ENCODE peak calls at places on chromosomes 6 and 20, in four cellular contexts. One of them, this sample, is unnamed.

GRCh38 chr6:135014353-135014832 is 40.2 kb downstream of the HBS1L start:
- DNase-seq in mammary epithelial cell: no peak
- DNase-seq in cardiac fibroblast: no peak
- DNase-seq in fibroblast of villous mesenchyme: no peak
- DNase-seq in this sample: no peak

GRCh38 chr6:169224185-169224695 is 29.4 kb downstream of the THBS2 start:
- DNase-seq in mammary epithelial cell: peak
- DNase-seq in cardiac fibroblast: peak
- DNase-seq in fibroblast of villous mesenchyme: peak
- DNase-seq in this sample: no peak

GRCh38 chr6:55758156-55758942 is 117.0 kb downstream of the BMP5 start:
- DNase-seq in mammary epithelial cell: peak
- DNase-seq in cardiac fibroblast: peak
- DNase-seq in fibroblast of villous mesenchyme: peak
- DNase-seq in this sample: no peak

GRCh38 chr20:47036091-47036880 is 141.6 kb downstream of the EYA2 start:
- DNase-seq in mammary epithelial cell: no peak
- DNase-seq in cardiac fibroblast: no peak
- DNase-seq in fibroblast of villous mesenchyme: no peak
- DNase-seq in this sample: no peak

GRCh38 chr6:72132851-72133250 is 246.5 kb downstream of the RIMS1 start:
- DNase-seq in mammary epithelial cell: peak
- DNase-seq in cardiac fibroblast: no peak
- DNase-seq in fibroblast of villous mesenchyme: no peak
- DNase-seq in this sample: no peak

GRCh38 chr20:11703119-11703518 is 214.6 kb upstream of the BTBD3 start:
- DNase-seq in mammary epithelial cell: no peak
- DNase-seq in cardiac fibroblast: no peak
- DNase-seq in fibroblast of villous mesenchyme: no peak
- DNase-seq in this sample: no peak

GRCh38 chr20:50750145-50750671 is 18.8 kb downstream of the PARD6B start:
- DNase-seq in mammary epithelial cell: no peak
- DNase-seq in cardiac fibroblast: peak
- DNase-seq in fibroblast of villous mesenchyme: no peak
- DNase-seq in this sample: no peak

GRCh38 chr6:111503194-111503593 is 20.2 kb upstream of the REV3L start:
- DNase-seq in mammary epithelial cell: no peak
- DNase-seq in cardiac fibroblast: no peak
- DNase-seq in fibroblast of villous mesenchyme: no peak
- DNase-seq in this sample: no peak

GRCh38 chr6:7848229-7848628 is 62.4 kb downstream of the TXNDC5 start:
- DNase-seq in mammary epithelial cell: peak
- DNase-seq in cardiac fibroblast: no peak
- DNase-seq in fibroblast of villous mesenchyme: no peak
- DNase-seq in this sample: no peak

DNA sequence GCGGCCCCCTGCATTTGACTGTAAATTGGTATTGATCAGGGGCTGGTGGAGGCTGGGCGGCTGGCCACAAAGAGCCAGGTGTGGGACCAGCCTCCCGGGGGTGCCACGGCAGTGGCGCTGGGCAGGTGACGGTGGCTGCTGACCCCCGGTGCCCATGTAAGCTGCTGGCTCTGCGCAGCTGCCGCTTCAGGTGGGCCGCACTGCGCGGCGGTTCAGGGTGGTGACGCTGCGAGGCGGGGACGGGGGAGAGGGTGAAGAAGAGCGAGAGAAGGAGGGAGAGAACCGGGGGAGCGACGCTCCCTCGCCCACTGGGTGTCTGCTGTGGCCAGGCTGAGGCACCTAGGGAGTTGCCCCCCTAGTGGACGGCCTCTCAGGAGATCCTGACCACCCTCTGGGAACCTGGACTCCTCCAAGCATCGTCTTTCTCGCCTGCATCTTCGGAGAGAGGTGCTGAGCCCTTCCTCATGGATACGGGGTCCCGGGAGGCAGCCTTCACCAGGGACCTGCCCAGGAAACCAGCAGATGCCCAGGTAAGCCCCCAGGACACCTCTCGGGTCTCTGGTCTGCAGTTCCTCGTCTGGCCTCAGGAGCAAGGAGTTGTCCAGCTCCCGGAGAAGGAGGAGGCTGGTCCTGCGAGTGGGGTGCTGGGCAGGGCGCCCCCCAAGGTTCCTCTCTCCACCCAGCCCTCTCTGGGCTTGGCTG is 77.5 kb upstream of the GATA5 start:
- DNase-seq in mammary epithelial cell: no peak
- DNase-seq in cardiac fibroblast: no peak
- DNase-seq in fibroblast of villous mesenchyme: no peak
- DNase-seq in this sample: no peak
- TF ChIP-seq CTCF in mammary epithelial cell: no peak
- TF ChIP-seq CTCF in cardiac fibroblast: no peak
- TF ChIP-seq CTCF in fibroblast of villous mesenchyme: no peak
- TF ChIP-seq CTCF in this sample: no peak

DNA sequence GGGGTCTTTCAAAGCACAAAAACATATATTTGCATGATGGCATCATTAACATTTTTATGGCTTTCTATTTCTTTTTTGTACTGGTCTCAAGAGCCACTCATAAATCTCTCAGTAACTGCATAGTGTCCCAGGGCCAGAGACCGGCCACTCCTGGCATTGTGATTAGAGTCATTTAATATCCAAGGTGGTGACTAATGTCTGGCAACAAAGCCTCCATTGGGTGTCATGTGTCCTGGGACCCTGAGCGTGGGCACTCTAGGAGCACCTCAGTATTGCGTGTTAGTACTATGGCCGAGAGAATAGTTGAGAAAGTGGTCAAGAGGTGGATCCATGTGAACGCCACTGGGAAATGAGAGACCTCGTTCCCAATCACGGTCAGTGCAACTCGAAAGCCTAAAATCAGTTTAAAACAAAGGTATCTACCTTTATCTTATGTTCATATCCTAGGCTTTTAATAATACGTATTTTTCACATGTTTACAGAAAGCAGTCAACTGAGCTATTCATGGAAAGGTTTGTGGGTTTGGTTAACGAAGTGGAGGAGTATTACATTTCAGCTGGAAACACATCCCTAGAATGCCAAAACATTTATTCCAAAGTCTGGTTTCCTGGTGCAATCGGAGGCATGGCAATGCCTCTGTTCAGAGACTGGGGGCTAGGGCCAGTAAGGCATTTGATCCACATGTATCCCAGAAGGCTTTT is 2.7 kb upstream of the ESR1 start:
- DNase-seq in mammary epithelial cell: no peak
- DNase-seq in cardiac fibroblast: no peak
- DNase-seq in fibroblast of villous mesenchyme: no peak
- DNase-seq in this sample: no peak
- H3K4me3 ChIP-seq in mammary epithelial cell: no peak
- H3K4me3 ChIP-seq in cardiac fibroblast: no peak
- H3K4me3 ChIP-seq in fibroblast of villous mesenchyme: no peak
- H3K4me3 ChIP-seq in this sample: no peak

DNA sequence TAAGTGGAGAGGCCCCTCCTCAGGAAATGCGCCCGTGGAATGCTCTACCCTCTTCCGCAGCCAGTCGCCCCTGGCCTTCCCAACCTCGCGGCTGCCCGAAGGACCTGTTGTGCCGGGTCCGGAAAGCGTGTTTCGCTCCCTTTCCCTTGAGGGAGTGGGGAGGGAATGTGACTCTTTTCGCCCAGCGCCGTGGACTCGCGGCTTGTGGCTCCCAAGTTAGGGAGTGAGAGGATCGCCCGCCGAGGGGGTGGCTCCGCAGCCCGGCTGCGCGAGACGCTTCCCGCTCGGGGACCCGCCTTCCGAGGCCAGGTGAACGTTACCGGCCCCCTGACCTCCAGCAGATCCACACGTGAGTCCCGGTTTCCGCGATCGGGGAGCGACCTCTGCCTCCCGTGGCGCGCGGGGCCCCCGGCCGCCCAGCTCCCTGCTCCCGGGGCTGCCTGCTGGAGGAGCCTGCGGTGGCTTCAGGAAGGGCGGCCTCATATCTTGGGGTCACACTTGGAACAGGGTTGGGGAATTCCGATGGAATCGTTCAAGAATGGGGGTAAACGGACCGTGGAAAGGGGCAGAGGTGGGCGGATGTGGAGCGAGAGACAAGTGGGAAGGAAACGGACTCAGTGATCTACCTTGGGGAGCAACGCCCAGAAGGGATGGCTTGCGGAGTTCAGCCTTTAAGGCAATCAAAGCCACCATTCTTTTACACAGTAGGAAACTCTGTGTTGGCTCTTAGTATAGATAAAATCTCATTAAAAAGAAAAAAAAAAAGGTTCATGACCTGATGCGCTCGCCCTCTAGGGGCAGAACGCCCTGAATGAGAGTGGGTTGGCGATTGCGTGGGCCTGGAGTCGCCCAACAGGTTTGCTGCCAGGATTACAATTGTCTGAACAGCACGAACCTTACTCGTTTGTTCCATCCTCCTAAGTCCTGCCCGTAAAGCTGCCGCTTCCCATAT is 887 bp downstream of the TPD52L1 start:
- DNase-seq in mammary epithelial cell: peak
- DNase-seq in cardiac fibroblast: no peak
- DNase-seq in fibroblast of villous mesenchyme: peak
- DNase-seq in this sample: peak
- TF ChIP-seq CTCF in mammary epithelial cell: peak
- TF ChIP-seq CTCF in cardiac fibroblast: peak
- TF ChIP-seq CTCF in fibroblast of villous mesenchyme: no peak
- TF ChIP-seq CTCF in this sample: peak

GRCh38 chr6:118705799-118706481 is 54.5 kb upstream of the CEP85L start:
- DNase-seq in mammary epithelial cell: peak
- DNase-seq in cardiac fibroblast: peak
- DNase-seq in fibroblast of villous mesenchyme: peak
- DNase-seq in this sample: no peak
- H3K4me3 ChIP-seq in mammary epithelial cell: peak
- H3K4me3 ChIP-seq in cardiac fibroblast: peak
- H3K4me3 ChIP-seq in fibroblast of villous mesenchyme: peak
- H3K4me3 ChIP-seq in this sample: no peak

DNA sequence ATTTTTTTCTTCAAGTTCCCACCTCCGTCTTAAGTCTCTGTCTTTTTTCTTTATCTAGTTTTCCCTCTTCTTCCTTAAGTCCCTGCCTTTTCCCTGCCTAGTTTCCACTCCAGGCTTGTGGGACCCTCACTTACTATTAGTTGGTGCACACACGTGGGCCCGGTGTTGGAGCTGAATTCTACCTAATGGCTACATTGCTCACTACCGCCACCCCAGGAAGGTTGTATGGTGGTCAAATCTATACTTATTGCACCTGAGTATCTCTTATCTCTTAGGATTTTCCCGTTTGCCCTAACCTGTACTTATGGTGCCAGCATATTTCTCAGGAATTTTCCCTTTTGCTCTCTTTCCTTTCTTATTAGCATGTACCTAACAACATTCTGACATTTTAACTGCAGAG is 692.8 kb downstream of the EPM2A start:
- DNase-seq in mammary epithelial cell: no peak
- DNase-seq in cardiac fibroblast: no peak
- DNase-seq in fibroblast of villous mesenchyme: no peak
- DNase-seq in this sample: no peak
- TF ChIP-seq CTCF in mammary epithelial cell: peak
- TF ChIP-seq CTCF in cardiac fibroblast: peak
- TF ChIP-seq CTCF in fibroblast of villous mesenchyme: peak
- TF ChIP-seq CTCF in this sample: no peak

GRCh38 chr6:45757443-45758121 is 258.1 kb downstream of the CLIC5 start:
- DNase-seq in mammary epithelial cell: no peak
- DNase-seq in cardiac fibroblast: no peak
- DNase-seq in fibroblast of villous mesenchyme: no peak
- DNase-seq in this sample: no peak

GRCh38 chr6:45759134-45759849 is 256.4 kb downstream of the CLIC5 start:
- DNase-seq in mammary epithelial cell: no peak
- DNase-seq in cardiac fibroblast: no peak
- DNase-seq in fibroblast of villous mesenchyme: peak
- DNase-seq in this sample: no peak

GRCh38 chr6:45754432-45754831 is 261.2 kb downstream of the CLIC5 start:
- DNase-seq in mammary epithelial cell: no peak
- DNase-seq in cardiac fibroblast: no peak
- DNase-seq in fibroblast of villous mesenchyme: no peak
- DNase-seq in this sample: no peak

GRCh38 chr6:45756611-45757010 is 259.0 kb downstream of the CLIC5 start:
- DNase-seq in mammary epithelial cell: no peak
- DNase-seq in cardiac fibroblast: no peak
- DNase-seq in fibroblast of villous mesenchyme: no peak
- DNase-seq in this sample: no peak
- H3K4me3 ChIP-seq in mammary epithelial cell: no peak
- H3K4me3 ChIP-seq in cardiac fibroblast: no peak
- H3K4me3 ChIP-seq in fibroblast of villous mesenchyme: no peak
- H3K4me3 ChIP-seq in this sample: no peak

GRCh38 chr6:110017946-110018345 is 39.8 kb downstream of the GPR6 start:
- DNase-seq in mammary epithelial cell: no peak
- DNase-seq in cardiac fibroblast: no peak
- DNase-seq in fibroblast of villous mesenchyme: no peak
- DNase-seq in this sample: no peak
- TF ChIP-seq CTCF in mammary epithelial cell: no peak
- TF ChIP-seq CTCF in cardiac fibroblast: no peak
- TF ChIP-seq CTCF in fibroblast of villous mesenchyme: no peak
- TF ChIP-seq CTCF in this sample: no peak

DNA sequence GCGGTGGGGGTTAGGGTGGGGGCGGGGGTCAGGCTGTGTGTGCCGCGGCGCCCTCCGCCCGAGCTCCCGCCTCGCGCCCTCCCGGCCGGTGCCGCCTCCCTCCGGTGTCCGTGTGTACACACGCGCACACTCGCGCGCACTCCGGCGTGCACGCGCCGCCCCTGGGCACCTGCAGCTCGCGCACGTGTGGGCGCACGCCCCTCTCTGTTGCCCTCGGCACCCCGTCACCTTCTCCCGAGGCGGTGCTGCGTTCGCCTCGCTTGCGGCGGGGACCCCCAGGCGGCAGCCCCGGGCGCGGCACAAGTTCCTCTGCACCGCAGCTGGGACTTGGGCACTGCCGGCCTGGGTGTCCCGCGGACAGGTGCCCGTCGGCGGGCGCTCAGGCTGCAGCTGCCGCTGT is 525 bp downstream of the MACROD2 start:
- DNase-seq in mammary epithelial cell: peak
- DNase-seq in cardiac fibroblast: no peak
- DNase-seq in fibroblast of villous mesenchyme: no peak
- DNase-seq in this sample: no peak
- H3K4me3 ChIP-seq in mammary epithelial cell: peak
- H3K4me3 ChIP-seq in cardiac fibroblast: peak
- H3K4me3 ChIP-seq in fibroblast of villous mesenchyme: peak
- H3K4me3 ChIP-seq in this sample: peak

This sample was measured in LNCaP clone FGC.